ENCODE peak calls at places on chromosomes 13 and 19, in five cellular contexts. J is mammary epithelial cell, R is adrenal gland, P is transverse colon, Q is left ventricle myocardium inferior. D is an unnamed sample.

GRCh38 chr13:98495627-98496238 is 81.2 kb downstream of the STK24 start:
- DNase-seq in P (no peak), Q (no peak), R (no peak), J (no peak), D (no peak)

GRCh38 chr19:1768248-1768647 is 14.9 kb downstream of the ONECUT3 start:
- DNase-seq in P (peak), Q (no peak), R (peak), J (no peak), D (no peak)

GRCh38 chr13:38398810-38399493 is 49.3 kb downstream of the UFM1 start:
- DNase-seq in R (no peak), J (peak), Q (no peak), P (no peak), D (no peak)

GRCh38 chr13:76903544-76904162 is 17.4 kb upstream of the KCTD12 start:
- DNase-seq in R (peak), P (peak), Q (peak), J (peak), D (peak)

GRCh38 chr13:24107955-24108614 is 52.4 kb upstream of the SPATA13 start:
- DNase-seq in Q (no peak), P (no peak), R (no peak), J (no peak), D (no peak)

GRCh38 chr19:48918071-48918470 is 15.4 kb upstream of the DHDH start:
- DNase-seq in P (no peak), R (no peak), J (no peak), Q (no peak), D (no peak)

GRCh38 chr13:110711778-110712070 is 1.8 kb upstream of the ING1 start:
- DNase-seq in J (no peak), Q (no peak), P (no peak), R (no peak), D (no peak)

GRCh38 chr19:1027020-1027952 is 878 bp downstream of the CNN2 start:
- DNase-seq in Q (peak), R (no peak), P (no peak), J (peak), D (no peak)

GRCh38 chr13:27921421-27921960 is 1.7 kb downstream of the PDX1 start:
- DNase-seq in Q (no peak), J (no peak), R (no peak), P (no peak), D (no peak)

GRCh38 chr19:5335101-5335500 is 5.5 kb downstream of the PTPRS start:
- DNase-seq in J (no peak), R (no peak), Q (no peak), P (no peak), D (no peak)

GRCh38 chr19:13398780-13399726 is 107.2 kb downstream of the CACNA1A start:
- DNase-seq in J (peak), P (no peak), R (peak), Q (peak), D (no peak)

GRCh38 chr19:9848761-9849160 is 13.6 kb downstream of the PIN1 start:
- DNase-seq in R (no peak), J (no peak), Q (no peak), P (no peak), D (no peak)

GRCh38 chr13:38202730-38203129 is 146.9 kb upstream of the UFM1 start:
- DNase-seq in Q (no peak), P (no peak), J (peak), R (no peak), D (no peak)

GRCh38 chr19:6033744-6034264 is 55.9 kb upstream of the RANBP3 start:
- DNase-seq in R (peak), P (no peak), J (no peak), Q (no peak), D (no peak)

GRCh38 chr19:50276370-50277063 is 52.7 kb downstream of the KCNC3 start:
- DNase-seq in R (no peak), Q (no peak), P (no peak), J (no peak), D (no peak)

GRCh38 chr13:50104493-50104892 is 89.2 kb downstream of the KCNRG start:
- DNase-seq in J (peak), R (no peak), Q (no peak), P (no peak), D (no peak)

GRCh38 chr13:53068841-53069520 is 40.4 kb downstream of the OLFM4 start:
- DNase-seq in R (no peak), J (no peak), P (no peak), Q (no peak), D (no peak)

GRCh38 chr13:107205318-107206112 is 637.6 kb upstream of the ARGLU1 start:
- DNase-seq in Q (peak), R (peak), P (peak), J (peak), D (peak)

GRCh38 chr19:4656102-4656501 is 14.0 kb downstream of the MYDGF start:
- DNase-seq in J (no peak), P (no peak), R (no peak), Q (no peak), D (no peak)

GRCh38 chr13:37905736-37906135 is 36.2 kb upstream of the TRPC4 start:
- DNase-seq in P (no peak), J (no peak), R (no peak), Q (no peak), D (no peak)

GRCh38 chr13:35818577-35819165 is 312.5 kb downstream of the DCLK1 start:
- DNase-seq in P (no peak), R (no peak), J (peak), Q (no peak), D (no peak)

GRCh38 chr13:74978596-74978995 is 503.4 kb downstream of the TBC1D4 start:
- DNase-seq in P (no peak), J (peak), Q (no peak), R (no peak), D (no peak)

GRCh38 chr19:40803857-40804782 is 5.1 kb downstream of the EGLN2 start:
- DNase-seq in J (no peak), P (peak), Q (peak), R (peak), D (no peak)
- H3K27ac ChIP-seq in J (no peak), P (peak), Q (peak), R (no peak), D (no peak)

GRCh38 chr13:73715114-73715909 is 418.9 kb downstream of the KLF12 start:
- DNase-seq in Q (no peak), J (peak), R (no peak), P (no peak), D (no peak)
- H3K27ac ChIP-seq in Q (no peak), J (peak), R (no peak), P (no peak), D (no peak)

GRCh38 chr19:45440873-45441654 is 17.3 kb upstream of the ERCC1 start:
- DNase-seq in R (no peak), P (no peak), Q (no peak), J (peak), D (no peak)

GRCh38 chr19:45442927-45443461 is 19.3 kb upstream of the ERCC1 start:
- DNase-seq in Q (peak), R (peak), P (peak), J (no peak), D (peak)

GRCh38 chr19:45443462-45444317 is 20.0 kb upstream of the ERCC1 start:
- DNase-seq in Q (peak), J (peak), R (peak), P (peak), D (peak)

GRCh38 chr19:45444318-45445041 is 20.8 kb upstream of the ERCC1 start:
- DNase-seq in R (peak), J (peak), Q (peak), P (peak), D (peak)

DNA sequence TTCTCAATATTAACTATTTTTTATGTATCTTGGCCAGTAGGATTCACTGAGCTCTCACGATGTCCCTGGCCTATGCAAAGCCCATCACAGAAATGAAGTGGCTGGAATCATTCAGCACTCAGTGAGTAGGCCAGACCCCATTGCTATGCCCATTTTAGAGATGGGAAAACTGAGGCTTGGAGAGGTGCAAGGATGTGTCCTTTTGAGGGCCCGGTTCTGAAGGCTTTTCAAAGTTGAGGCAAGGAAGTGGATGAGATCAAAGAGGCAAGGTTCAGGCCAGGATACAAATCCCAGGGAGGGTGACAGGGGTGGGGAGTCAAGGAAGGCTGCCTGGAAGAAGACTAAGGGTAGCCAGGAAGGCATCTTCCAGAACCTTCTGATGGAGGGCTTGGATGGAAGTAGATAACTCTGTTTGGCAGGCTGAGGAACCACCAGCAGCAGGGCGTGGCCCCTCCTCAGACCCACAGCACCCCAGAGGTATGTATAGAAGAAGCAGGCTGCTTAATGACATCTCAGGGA is 18.8 kb upstream of the ERCC1 start:
- DNase-seq in J (no peak), P (no peak), Q (no peak), R (no peak), D (no peak)
- H3K27ac ChIP-seq in J (no peak), P (peak), Q (peak), R (no peak), D (no peak)

DNA sequence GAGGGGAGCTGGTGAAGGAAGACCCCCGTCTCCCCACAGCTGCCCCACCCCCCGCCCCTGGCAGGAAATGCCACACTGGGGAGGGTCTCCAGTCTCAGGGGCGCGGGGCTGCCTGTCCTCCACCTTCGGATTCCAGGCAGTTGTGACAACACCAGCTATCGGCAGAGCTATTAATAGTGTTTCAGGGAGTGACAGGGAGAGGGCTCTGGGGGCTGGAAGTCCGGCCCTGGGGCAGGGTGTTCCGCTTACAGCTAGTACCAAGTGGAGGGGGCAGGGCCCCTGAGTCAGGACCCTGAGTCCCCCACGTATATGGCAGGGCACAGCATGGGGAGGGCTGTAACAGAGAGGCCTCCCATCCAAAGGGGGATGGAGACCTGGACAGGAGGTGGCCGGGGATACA is 4.1 kb downstream of the SIX5 start:
- DNase-seq in P (no peak), R (no peak), Q (peak), J (no peak), D (no peak)
- H3K27ac ChIP-seq in P (peak), R (no peak), Q (peak), J (no peak), D (peak)

DNA sequence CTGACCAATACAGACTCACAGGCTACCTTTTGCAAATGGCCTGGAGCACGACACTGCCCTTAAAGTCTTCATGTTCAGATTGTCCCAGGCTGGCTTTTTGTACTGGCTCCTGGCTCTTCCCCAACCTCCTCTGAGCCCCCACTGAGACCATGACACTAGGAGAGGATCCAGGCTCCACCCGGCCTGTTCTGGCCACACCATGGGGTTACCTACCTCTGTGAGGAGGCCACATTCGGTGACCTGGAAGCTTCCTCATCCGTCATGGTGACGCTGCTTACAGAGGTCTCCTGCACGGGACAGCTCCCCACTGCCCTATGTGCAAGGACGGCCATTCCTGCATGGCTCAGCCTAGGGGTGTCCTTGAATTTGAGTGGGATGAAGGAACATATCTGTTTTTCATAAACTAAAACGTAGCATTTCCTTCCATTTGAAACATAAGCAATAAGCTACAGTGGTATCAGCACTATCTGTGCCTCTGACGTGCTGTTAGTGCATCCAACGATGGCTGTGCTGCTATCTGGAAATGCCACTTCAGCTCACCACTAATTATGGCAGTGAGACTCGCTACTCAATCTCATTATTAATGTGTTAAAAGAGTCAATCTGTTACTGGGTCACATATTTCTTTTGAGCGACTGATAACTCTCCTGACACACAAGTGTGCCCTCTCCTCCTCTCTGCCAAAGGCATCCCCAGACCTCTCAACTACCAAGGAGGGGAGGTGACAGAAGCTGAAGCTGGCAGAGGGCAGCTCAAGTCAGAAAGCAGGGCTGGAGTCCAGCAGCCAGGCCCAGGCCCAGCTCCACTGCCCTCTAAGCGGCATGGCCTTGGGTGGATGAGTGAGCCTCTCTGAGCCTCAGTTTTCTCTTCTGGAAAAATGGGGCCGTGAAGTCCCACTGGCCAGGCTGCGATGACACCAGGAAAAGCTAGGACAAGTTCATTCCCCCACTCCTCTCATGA is 29.6 kb downstream of the ELL start:
- DNase-seq in J (no peak), Q (no peak), R (no peak), P (no peak), D (no peak)
- H3K27ac ChIP-seq in J (no peak), Q (peak), R (no peak), P (no peak), D (no peak)

DNA sequence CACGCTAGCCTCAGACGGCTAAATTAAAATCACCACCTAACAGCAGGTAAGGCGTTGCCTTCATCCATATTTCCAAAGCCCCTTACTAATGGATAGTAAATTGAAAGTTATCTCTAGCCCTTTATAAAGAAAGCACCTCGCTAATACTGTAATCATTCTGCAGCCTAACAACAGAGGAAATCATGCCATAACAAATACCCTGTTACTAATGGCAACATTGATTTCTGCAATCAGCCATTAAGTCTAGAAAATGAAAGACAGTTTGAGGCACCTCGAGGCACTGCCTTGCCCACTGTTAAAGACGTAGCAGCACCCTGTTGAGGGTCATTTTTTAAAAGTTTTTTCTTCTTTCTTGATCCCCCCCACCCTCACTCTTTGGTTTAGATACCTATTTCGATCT is 74.7 kb downstream of the ZNF536 start:
- DNase-seq in J (no peak), Q (no peak), P (no peak), R (no peak), D (no peak)
- H3K27ac ChIP-seq in J (no peak), Q (no peak), P (no peak), R (no peak), D (no peak)

GRCh38 chr13:33015791-33016323 is 366 bp upstream of the KL start:
- DNase-seq in P (peak), R (peak), J (no peak), Q (peak), D (no peak)
- H3K27ac ChIP-seq in P (peak), R (no peak), J (no peak), Q (peak), D (no peak)

DNA sequence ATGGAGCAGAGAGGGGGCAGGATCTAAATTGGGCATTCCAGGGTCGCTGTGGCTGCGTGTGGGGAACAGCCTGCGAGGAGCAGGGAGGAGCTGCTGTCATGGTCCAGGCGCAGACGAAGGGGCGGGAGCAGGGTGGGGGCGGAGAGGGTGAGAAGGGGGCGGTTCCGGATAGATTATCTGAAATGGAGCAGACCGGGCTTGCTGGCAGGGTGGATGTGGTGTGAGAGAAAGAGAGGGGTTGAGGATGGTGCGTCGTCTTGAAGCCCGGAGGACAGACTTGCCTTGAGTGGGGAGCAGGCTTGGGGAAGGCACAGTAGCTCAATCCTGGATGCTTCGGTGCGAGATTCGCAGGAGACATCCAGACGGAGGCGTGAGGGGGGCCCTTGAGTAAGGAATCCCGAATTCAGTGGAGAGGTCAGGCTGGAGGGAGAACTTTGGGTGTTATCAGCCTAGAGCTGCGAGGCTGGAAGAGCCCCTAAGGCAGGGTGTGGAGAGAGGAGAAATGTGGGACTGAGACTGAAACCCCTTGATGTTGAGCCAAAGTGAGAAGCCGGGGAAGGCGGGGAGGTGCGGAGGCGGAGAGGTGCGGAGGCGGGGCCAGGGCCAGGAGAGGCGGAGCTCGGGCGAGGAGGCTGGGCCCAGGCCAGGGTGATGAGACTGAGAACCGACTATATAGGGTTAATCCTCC is 40.7 kb downstream of the DPF1 start:
- DNase-seq in Q (peak), P (no peak), R (peak), J (no peak), D (no peak)
- H3K27ac ChIP-seq in Q (peak), P (no peak), R (no peak), J (no peak), D (no peak)

GRCh38 chr19:45041125-45041524 is 2.3 kb downstream of the CLASRP start:
- DNase-seq in R (no peak), Q (no peak), P (no peak), J (no peak), D (no peak)
- H3K27ac ChIP-seq in R (no peak), Q (no peak), P (no peak), J (no peak), D (no peak)

DNA sequence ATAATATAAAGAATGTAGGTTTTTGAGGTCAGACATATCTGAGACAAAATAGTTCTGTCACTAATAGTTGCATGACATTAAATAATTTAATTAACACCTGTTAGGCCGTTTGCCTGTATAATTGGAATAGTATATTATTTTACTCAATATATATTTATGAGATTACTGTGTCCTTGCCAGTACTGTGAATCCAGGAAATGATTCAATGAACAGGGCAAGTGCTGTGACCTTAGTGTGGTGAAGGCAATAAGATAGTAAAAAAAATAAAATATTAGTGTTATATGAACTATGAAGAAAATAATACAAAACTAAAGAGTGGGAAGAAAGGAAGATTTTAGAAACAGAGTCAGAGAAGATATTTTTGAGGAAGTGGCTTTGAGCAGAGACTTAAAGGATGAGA is 403.7 kb downstream of the PCDH9 start:
- DNase-seq in R (no peak), Q (no peak), J (no peak), P (no peak), D (no peak)
- H3K27ac ChIP-seq in R (no peak), Q (no peak), J (no peak), P (no peak), D (no peak)

D was measured in aorta.